ENCODE peak calls at places on chromosomes 12 and 14, in ten cellular contexts. H, G, J, S, T, B, D, C, Y and F are unnamed samples.

GRCh38 chr12:48080285-48080684 is 25.6 kb downstream of the SENP1 start:
- DNase-seq in H (no peak), G (no peak), J (no peak), S (no peak), T (no peak), B (no peak), D (no peak), C (no peak), Y (no peak), F (no peak)

GRCh38 chr12:94689646-94690036 is 39.3 kb upstream of the TMCC3 start:
- DNase-seq in H (no peak), G (no peak), J (no peak), S (no peak), T (no peak), B (no peak), D (no peak), C (no peak), Y (no peak), F (no peak)

GRCh38 chr12:3746758-3747157 is 6.2 kb downstream of the CRACR2A start:
- DNase-seq in H (no peak), G (no peak), J (no peak), S (no peak), T (no peak), B (no peak), D (no peak), C (no peak), Y (no peak), F (no peak)

GRCh38 chr12:86138770-86139169 is 117.4 kb downstream of the MGAT4C start:
- DNase-seq in H (no peak), G (no peak), J (no peak), S (no peak), T (no peak), B (no peak), D (no peak), C (no peak), Y (no peak), F (no peak)

GRCh38 chr14:49972840-49973239 is 80.0 kb downstream of the ARF6 start:
- DNase-seq in H (peak), G (peak), J (no peak), S (no peak), T (peak), B (peak), D (peak), C (no peak), Y (peak), F (no peak)

GRCh38 chr12:4579305-4580097 is 17.5 kb downstream of the DYRK4 start:
- DNase-seq in H (peak), G (peak), J (no peak), S (peak), T (peak), B (no peak), D (peak), C (no peak), Y (peak), F (no peak)

GRCh38 chr14:48023881-48024280 is 348.5 kb upstream of the MDGA2 start:
- DNase-seq in H (no peak), G (no peak), J (no peak), S (no peak), T (no peak), B (no peak), D (no peak), C (no peak), Y (no peak), F (no peak)

GRCh38 chr12:62434504-62435336 is 31.9 kb upstream of the MON2 start:
- DNase-seq in H (peak), G (no peak), J (no peak), S (peak), T (no peak), B (no peak), D (no peak), C (no peak), Y (peak), F (no peak)

GRCh38 chr12:54286042-54286931 is 5.8 kb downstream of the HNRNPA1 start:
- DNase-seq in H (no peak), G (no peak), J (no peak), S (peak), T (no peak), B (no peak), D (no peak), C (no peak), Y (no peak), F (no peak)

GRCh38 chr12:5258966-5259365 is 172.9 kb upstream of the NTF3 start:
- DNase-seq in H (no peak), G (no peak), J (no peak), S (no peak), T (no peak), B (no peak), D (no peak), C (no peak), Y (no peak), F (no peak)

GRCh38 chr14:26606729-26607128 is 8.9 kb upstream of the NOVA1 start:
- DNase-seq in H (no peak), G (no peak), J (no peak), S (no peak), T (no peak), B (no peak), D (no peak), C (no peak), Y (no peak), F (no peak)

GRCh38 chr14:58390830-58391229 is 4.9 kb upstream of the TOMM20L start:
- DNase-seq in H (no peak), G (no peak), J (no peak), S (no peak), T (no peak), B (no peak), D (no peak), C (no peak), Y (no peak), F (no peak)

GRCh38 chr12:56723889-56724659 is 1.0 kb downstream of the NACA start:
- DNase-seq in H (peak), G (peak), J (no peak), S (peak), T (peak), B (peak), D (peak), C (peak), Y (peak), F (no peak)

GRCh38 chr14:28767851-28768548 is 1.4 kb downstream of the FOXG1 start:
- DNase-seq in H (no peak), G (no peak), J (no peak), S (no peak), T (no peak), B (no peak), D (no peak), C (no peak), Y (no peak), F (peak)
- H3K4me3 ChIP-seq in H (no peak), G (no peak), J (no peak), S (no peak), T (no peak), B (no peak), D (no peak), C (no peak), Y (no peak), F (no peak)

DNA sequence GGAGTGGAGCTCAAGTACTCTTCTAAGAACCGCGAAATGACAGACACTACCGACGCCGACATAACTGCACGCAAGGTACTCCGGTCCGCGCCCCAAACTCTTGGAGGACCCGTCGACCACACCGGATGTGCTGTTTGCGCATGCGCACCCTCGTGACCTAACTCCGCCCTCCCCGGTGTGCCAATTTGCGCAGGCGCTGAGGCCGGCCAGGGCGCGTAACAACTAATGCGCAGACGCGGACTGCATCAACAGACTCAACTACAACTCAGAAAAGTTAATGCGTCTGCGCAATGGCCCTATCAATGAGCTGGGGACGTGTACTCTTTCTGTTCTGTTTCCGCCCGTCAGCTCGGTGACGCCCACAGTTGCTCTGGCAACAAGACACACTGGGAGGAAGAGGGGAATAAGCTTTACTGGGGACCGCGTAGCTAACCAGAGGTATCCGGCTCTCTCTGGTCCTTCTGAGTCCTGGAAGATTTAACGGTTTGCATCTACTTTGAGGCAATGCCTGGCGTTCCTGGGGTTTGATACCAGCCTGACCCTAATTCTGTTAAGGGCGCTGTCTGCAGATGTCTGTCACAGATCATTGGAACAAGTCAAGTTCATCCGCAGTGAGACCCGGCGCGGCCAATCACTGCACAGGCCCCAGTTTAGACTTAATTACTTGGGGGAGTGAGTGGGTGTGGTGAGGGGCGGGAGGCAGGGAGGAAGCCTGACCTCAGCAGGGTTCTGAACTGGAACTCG is at the start of gene DAD1:
- DNase-seq in H (peak), G (peak), J (peak), S (peak), T (peak), B (peak), D (peak), C (peak), Y (peak), F (peak)
- TF ChIP-seq CTCF in H (no peak), G (no peak), J (no peak), S (no peak), T (no peak), B (no peak), D (no peak), C (no peak), Y (no peak), F (no peak)

GRCh38 chr12:6936378-6936638 is 7.3 kb upstream of the RNU7-1 start:
- DNase-seq in H (no peak), G (no peak), J (no peak), S (no peak), T (no peak), B (no peak), D (no peak), C (no peak), Y (no peak), F (no peak)

GRCh38 chr12:6936642-6937480 is 6.8 kb upstream of the RNU7-1 start:
- DNase-seq in H (no peak), G (no peak), J (no peak), S (peak), T (no peak), B (no peak), D (no peak), C (no peak), Y (peak), F (peak)

GRCh38 chr12:6939187-6939540 is 4.5 kb upstream of the RNU7-1 start:
- DNase-seq in H (no peak), G (no peak), J (no peak), S (no peak), T (no peak), B (no peak), D (no peak), C (no peak), Y (no peak), F (no peak)

GRCh38 chr12:6937481-6938352 is 5.9 kb upstream of the RNU7-1 start:
- DNase-seq in H (peak), G (peak), J (peak), S (peak), T (peak), B (peak), D (peak), C (peak), Y (peak), F (peak)

DNA sequence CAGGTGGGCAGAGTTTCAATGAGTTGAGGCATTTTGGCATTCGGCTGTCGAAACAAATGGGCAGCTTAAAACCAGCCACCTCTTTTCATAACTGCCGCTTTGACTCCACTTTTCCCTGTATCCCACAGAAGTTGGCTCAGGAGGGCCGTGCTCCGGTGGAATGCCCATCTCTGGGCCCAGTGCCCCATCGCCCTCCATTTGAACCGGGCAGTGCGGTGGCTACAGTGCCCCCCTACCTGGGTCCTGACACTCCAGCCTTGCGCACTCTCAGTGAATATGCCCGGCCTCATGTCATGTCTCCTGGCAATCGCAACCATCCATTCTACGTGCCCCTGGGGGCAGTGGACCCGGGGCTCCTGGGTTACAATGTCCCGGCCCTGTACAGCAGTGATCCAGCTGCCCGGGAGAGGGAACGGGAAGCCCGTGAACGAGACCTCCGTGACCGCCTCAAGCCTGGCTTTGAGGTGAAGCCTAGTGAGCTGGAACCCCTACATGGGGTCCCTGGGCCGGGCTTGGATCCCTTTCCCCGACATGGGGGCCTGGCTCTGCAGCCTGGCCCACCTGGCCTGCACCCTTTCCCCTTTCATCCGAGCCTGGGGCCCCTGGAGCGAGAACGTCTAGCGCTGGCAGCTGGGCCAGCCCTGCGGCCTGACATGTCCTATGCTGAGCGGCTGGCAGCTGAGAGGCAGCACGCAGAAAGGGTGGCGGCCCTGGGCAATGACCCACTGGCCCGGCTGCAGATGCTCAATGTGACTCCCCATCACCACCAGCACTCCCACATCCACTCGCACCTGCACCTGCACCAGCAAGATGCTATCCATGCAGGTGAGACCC is 5.0 kb upstream of the RNU7-1 start:
- DNase-seq in H (no peak), G (no peak), J (no peak), S (no peak), T (no peak), B (no peak), D (no peak), C (no peak), Y (peak), F (no peak)
- H3K4me3 ChIP-seq in H (peak), G (peak), J (peak), S (peak), T (peak), B (peak), D (peak), C (peak), Y (peak), F (peak)

GRCh38 chr12:98838282-98838681 is 193.2 kb downstream of the APAF1 start:
- DNase-seq in H (no peak), G (peak), J (no peak), S (no peak), T (peak), B (no peak), D (peak), C (no peak), Y (no peak), F (no peak)
- TF ChIP-seq CTCF in H (peak), G (no peak), J (peak), S (peak), T (peak), B (peak), D (peak), C (peak), Y (peak), F (no peak)

DNA sequence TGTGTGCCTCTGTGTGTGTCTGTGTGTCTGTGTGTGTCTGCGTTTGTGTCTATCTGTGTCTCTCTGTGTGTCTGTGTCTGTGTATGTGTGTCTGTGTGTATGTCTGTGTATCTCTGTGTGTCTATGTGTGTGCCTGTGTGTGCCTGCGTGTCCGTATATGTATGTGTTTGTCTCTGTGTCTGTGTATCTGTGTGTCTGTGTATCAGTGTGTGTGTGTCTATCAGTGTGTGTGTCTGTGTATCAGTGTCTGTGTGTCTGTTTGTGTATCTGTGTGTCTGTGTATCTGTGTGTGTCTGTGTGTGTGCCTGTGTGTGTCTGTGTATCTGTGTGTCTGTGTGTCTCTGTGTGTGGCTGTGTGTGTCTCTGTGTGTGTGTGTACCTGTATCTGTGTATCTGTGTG is 23.1 kb upstream of the BCL2L14 start:
- DNase-seq in H (no peak), G (no peak), J (no peak), S (no peak), T (no peak), B (no peak), D (no peak), C (no peak), Y (no peak), F (no peak)
- H3K4me3 ChIP-seq in H (no peak), G (no peak), J (no peak), S (no peak), T (no peak), B (no peak), D (no peak), C (no peak), Y (no peak), F (no peak)

GRCh38 chr14:80356413-80356812 is 145.1 kb upstream of the DIO2 start:
- DNase-seq in H (no peak), G (peak), J (no peak), S (no peak), T (peak), B (no peak), D (peak), C (no peak), Y (no peak), F (no peak)
- TF ChIP-seq CTCF in H (peak), G (peak), J (no peak), S (peak), T (peak), B (peak), D (peak), C (no peak), Y (peak), F (peak)

GRCh38 chr12:53049582-53050318 is at the start of gene TNS2:
- DNase-seq in H (peak), G (peak), J (peak), S (peak), T (peak), B (no peak), D (peak), C (peak), Y (no peak), F (no peak)

GRCh38 chr12:53051881-53052412 is 2.1 kb downstream of the TNS2 start:
- DNase-seq in H (no peak), G (no peak), J (no peak), S (no peak), T (no peak), B (no peak), D (no peak), C (no peak), Y (no peak), F (no peak)

GRCh38 chr12:53052419-53053222 is 2.8 kb downstream of the TNS2 start:
- DNase-seq in H (peak), G (peak), J (peak), S (no peak), T (peak), B (no peak), D (peak), C (peak), Y (no peak), F (no peak)

GRCh38 chr12:53050426-53051057 is 677 bp downstream of the TNS2 start:
- DNase-seq in H (peak), G (no peak), J (no peak), S (no peak), T (no peak), B (no peak), D (no peak), C (no peak), Y (no peak), F (no peak)

GRCh38 chr12:53051058-53051880 is 1.4 kb downstream of the TNS2 start:
- DNase-seq in H (peak), G (peak), J (no peak), S (no peak), T (peak), B (no peak), D (peak), C (peak), Y (no peak), F (no peak)
- H3K4me3 ChIP-seq in H (peak), G (peak), J (peak), S (no peak), T (peak), B (peak), D (peak), C (peak), Y (no peak), F (no peak)

DNA sequence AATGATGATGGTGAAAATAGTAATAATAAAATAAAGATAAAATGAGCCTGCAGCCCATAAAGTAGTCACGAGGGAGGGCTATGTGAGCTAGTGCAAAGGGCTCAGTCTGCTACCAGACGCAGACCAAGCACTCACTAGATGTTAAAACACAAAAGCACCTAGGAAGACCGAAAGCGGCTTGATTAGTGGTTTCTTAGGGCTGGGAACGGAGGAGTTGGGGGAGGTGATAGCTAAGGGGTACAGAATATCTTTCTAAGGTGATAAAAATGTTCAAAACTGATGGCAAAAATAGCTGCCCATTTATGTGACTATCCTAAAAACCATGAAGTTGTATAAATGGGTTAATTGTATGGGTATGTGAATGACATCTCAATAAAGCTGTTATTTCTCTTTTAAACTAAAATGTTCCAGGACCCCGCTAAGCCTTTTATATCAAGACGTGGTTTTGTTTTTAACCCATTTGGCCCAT is 39.6 kb downstream of the ACTN1 start:
- DNase-seq in H (no peak), G (no peak), J (no peak), S (no peak), T (no peak), B (no peak), D (no peak), C (no peak), Y (no peak), F (no peak)
- TF ChIP-seq CTCF in H (no peak), G (no peak), J (no peak), S (no peak), T (no peak), B (no peak), D (no peak), C (no peak), Y (no peak), F (no peak)